ENCODE peak calls at places on chromosome 11, in four cellular contexts. B, P, G and Z are unnamed samples.

GRCh38 chr11:15885913-15886698 is 470.2 kb downstream of the SOX6 start:
- DNase-seq in G (no peak), B (no peak), P (no peak), Z (no peak)

GRCh38 chr11:66559141-66559861 is 9.1 kb downstream of the CTSF start:
- DNase-seq in G (no peak), P (no peak), B (no peak), Z (no peak)

GRCh38 chr11:2096001-2096918 is 42.9 kb downstream of the IGF2 start:
- DNase-seq in B (peak; percentile 50), G (no peak), P (no peak), Z (peak; percentile 68)

GRCh38 chr11:67581469-67581868 is 2.1 kb upstream of the GSTP1 start:
- DNase-seq in P (no peak), B (no peak), G (no peak), Z (no peak)

GRCh38 chr11:128956401-128957203 is 13.9 kb upstream of the TP53AIP1 start:
- DNase-seq in B (peak; percentile 78), P (no peak), G (no peak), Z (no peak)

GRCh38 chr11:118914178-118914918 is 11.4 kb downstream of the BCL9L start:
- DNase-seq in G (no peak), P (no peak), B (no peak), Z (no peak)

GRCh38 chr11:33478111-33478573 is 221.0 kb downstream of the HIPK3 start:
- DNase-seq in P (no peak), G (no peak), B (no peak), Z (no peak)

GRCh38 chr11:29816359-29816758 is 200.5 kb downstream of the KCNA4 start:
- DNase-seq in B (no peak), G (no peak), P (no peak), Z (no peak)

GRCh38 chr11:58513747-58514367 is 6.0 kb upstream of the OR5B21 start:
- DNase-seq in P (no peak), B (peak; percentile 76), G (no peak), Z (no peak)

GRCh38 chr11:103528046-103528445 is 418.8 kb downstream of the DYNC2H1 start:
- DNase-seq in B (no peak), G (no peak), P (no peak), Z (no peak)

GRCh38 chr11:83070044-83070877 is 1.4 kb downstream of the RAB30 start:
- DNase-seq in P (no peak), B (peak; percentile 60), G (no peak), Z (no peak)

GRCh38 chr11:114034956-114035355 is 24.6 kb upstream of the ZBTB16 start:
- DNase-seq in P (no peak), B (no peak), G (no peak), Z (no peak)

GRCh38 chr11:64809781-64810241 is 540 bp downstream of the MEN1 start:
- DNase-seq in P (no peak), G (no peak), B (no peak), Z (no peak)

GRCh38 chr11:24779791-24780190 is 282.9 kb downstream of the LUZP2 start:
- DNase-seq in B (no peak), P (no peak), G (no peak), Z (no peak)

DNA sequence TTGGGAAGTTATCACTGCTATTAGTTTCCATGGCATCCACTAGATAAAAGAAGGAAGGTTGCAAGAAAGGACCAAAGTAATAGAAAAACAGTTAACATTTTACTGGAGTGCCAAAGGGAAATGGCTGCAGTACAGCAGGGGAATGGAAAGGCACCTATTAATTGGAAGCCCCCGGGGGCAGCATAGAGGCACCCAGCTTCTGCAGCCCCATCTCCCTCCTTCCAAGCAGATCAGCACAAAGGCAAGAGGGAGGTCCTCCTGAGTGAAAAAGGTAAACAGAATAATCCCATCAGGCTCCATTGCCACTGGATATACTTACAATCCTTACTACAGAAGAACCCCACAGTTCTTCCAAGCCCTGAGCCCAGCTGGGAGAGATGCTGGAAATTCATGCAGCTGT is 887.1 kb downstream of the DLG2 start:
- DNase-seq in P (no peak), B (no peak), G (no peak), Z (no peak)
- TF ChIP-seq CTCF in P (no peak), B (no peak), G (no peak), Z (no peak)

DNA sequence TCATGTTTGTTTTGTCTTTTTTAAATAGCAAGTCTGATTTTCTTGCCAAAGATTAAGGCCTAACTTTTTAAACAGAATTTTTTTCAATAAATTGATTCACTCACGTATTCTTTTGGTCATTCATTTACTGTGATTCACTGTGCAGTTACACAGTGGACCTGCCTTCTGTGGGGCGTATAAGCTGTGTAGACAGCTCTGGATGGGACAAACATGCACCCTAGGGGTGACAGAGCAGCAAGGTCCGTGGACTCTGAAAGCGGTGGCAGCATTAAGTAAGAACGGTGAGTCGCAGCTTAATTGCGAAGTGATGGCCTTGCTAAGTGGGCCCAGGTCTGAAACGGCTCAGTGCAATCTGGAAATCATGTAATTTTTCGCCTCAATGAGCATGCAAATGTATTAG is 113.2 kb downstream of the SPATA19 start:
- DNase-seq in P (no peak), G (no peak), B (no peak), Z (no peak)
- H3K4me3 ChIP-seq in P (no peak overlapping the region), G (no peak overlapping the region), B (no peak overlapping the region), Z (no peak overlapping the region)

GRCh38 chr11:819943-820649 is 1.4 kb downstream of the PNPLA2 start:
- DNase-seq in P (peak; percentile 90), B (peak; percentile 59), G (peak; percentile 97), Z (peak; percentile 95)

GRCh38 chr11:820655-821512 is 2.2 kb downstream of the PNPLA2 start:
- DNase-seq in G (peak; percentile 96), B (peak; percentile 56), P (peak; percentile 72), Z (no peak)

GRCh38 chr11:819129-819931 is 616 bp downstream of the PNPLA2 start:
- DNase-seq in P (peak; percentile 86), G (peak; percentile 97), B (peak; percentile 73), Z (peak; percentile 97)

GRCh38 chr11:816433-816779 is 2.3 kb upstream of the PNPLA2 start:
- DNase-seq in G (no peak), B (no peak), P (no peak), Z (no peak)

DNA sequence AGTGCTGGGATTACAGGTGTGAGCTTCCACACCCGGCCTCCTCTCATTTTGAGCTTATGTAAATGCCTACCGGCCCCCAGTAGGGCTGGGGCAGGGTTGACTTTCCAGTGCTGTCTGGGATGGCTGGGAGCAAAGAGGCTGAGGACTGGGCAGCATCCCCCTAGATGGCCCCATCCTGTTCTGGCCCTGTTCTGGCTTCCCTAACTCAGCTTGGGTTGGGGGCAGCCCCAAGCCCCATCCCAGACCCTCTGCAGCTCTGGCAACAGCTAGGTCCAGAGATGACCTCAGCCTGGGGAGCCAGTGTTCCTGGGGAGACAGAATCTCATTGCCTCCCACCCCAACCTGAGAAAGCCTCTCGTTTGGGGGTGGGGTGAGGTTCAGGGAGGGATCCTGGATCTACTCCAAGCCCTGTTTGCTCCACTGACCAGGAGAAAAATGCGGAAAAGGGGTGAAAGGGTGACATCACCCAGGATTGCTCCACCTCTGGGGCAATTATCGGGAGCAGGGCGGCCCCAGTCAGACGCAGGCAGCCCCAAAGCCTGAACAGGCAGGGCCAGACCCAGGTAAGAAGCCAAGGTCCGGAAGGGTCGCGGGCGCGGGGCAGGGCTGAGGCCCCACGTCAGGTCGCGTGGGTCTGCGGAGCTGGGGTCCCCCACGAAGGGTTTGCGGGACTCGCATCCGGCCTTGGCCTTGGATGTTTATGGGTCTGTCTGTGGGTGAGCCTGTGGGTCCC is at the start of gene PNPLA2:
- DNase-seq in G (no peak), B (no peak), P (no peak), Z (no peak)
- TF ChIP-seq POLR2A in G (peak; percentile 60), B (no peak), P (no peak), Z (no peak)

GRCh38 chr11:76424891-76425290 is 19.9 kb upstream of the EMSY start:
- DNase-seq in P (no peak), G (no peak), B (no peak), Z (no peak)

GRCh38 chr11:76415073-76415472 is 29.7 kb upstream of the EMSY start:
- DNase-seq in G (no peak), P (no peak), B (no peak), Z (no peak)

GRCh38 chr11:76424379-76424778 is 20.4 kb upstream of the EMSY start:
- DNase-seq in P (no peak), B (no peak), G (no peak), Z (no peak)

GRCh38 chr11:76419896-76420295 is 24.9 kb upstream of the EMSY start:
- DNase-seq in B (no peak), G (no peak), P (no peak), Z (no peak)
- TF ChIP-seq CTCF in B (peak; percentile 17), G (peak; percentile 40), P (no peak), Z (no peak)

DNA sequence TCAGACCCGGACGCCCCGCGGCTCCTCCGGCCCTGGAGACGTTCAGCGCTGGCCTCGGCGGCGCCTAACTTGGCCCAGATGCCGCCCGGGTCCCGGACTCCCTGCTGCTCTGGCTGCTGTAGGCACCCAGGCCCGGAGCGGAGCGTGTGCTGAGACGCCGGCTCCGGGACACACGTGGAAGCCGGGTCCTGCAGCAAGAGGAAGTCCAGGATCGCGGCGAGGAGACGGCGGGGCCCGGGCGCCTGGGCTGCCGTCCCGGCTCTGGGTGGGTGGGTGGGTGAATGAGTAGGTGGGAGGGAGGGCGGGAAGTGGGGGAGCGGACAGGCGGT is 223 bp downstream of the WT1 start:
- DNase-seq in G (no peak), P (no peak), B (no peak), Z (no peak)
- H3K4me3 ChIP-seq in G (no peak overlapping the region), P (no peak overlapping the region), B (no peak overlapping the region), Z (peak overlapping the region; percentile 44)

GRCh38 chr11:70031631-70032469 is 46.3 kb upstream of the ANO1 start:
- DNase-seq in P (no peak), B (no peak), G (no peak), Z (peak; percentile 74)
- TF ChIP-seq POLR2A in P (no peak), B (no peak), G (no peak), Z (no peak)

DNA sequence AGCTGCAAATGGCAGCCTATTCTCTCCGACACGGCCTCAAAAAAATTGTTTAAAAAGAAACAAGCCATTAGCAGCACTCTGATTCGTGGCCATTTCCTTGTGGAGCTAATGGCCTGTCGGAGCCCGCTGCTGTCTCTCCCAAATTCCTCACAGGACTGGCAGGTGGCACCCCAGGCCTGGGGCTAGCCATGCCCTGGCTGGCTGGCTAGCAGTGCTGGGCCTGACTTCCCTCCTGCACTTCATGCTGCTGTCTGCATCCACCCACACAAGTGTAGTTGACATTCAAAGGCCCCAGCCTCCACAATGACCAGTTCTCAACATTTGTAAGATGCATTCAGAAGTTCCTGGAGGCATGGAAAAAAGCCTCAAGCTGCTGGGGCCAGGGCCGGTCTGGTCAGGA is 61.5 kb downstream of the SMCO4 start:
- DNase-seq in B (no peak), P (no peak), G (peak; percentile 67), Z (no peak)
- TF ChIP-seq CTCF in B (no peak), P (no peak), G (peak; percentile 46), Z (no peak)

GRCh38 chr11:75262961-75263852 is 22.6 kb downstream of the TPBGL start:
- DNase-seq in B (no peak), P (no peak), G (peak; percentile 54), Z (no peak)

GRCh38 chr11:75262436-75262835 is 21.9 kb downstream of the TPBGL start:
- DNase-seq in P (no peak), B (no peak), G (peak; percentile 41), Z (peak; percentile 42)

GRCh38 chr11:75261902-75262361 is 21.4 kb downstream of the TPBGL start:
- DNase-seq in G (peak; percentile 51), P (no peak), B (no peak), Z (no peak)

GRCh38 chr11:75260396-75260795 is 19.8 kb downstream of the TPBGL start:
- DNase-seq in P (no peak), G (peak; percentile 29), B (no peak), Z (peak; percentile 46)

DNA sequence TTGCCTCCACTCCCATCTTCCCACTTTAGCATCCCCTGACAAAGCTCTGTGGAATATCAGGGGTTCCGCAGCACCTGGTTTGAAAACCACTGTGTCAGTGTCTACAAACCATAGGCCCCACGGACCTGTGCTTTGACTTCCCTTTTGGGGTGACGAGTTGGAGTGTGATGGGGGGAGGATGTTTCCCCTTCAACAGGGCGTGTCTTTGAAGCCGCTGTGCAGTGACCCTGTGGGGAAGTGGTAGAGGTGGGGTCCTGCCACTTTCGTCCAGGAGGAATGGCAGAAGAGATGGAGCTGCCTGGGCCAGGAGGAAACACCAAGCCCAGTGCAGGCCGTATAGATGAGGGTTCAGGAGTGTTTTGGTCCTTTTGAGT is 20.9 kb downstream of the TPBGL start:
- DNase-seq in B (no peak), G (peak; percentile 50), P (no peak), Z (no peak)
- H3K4me3 ChIP-seq in B (no peak overlapping the region), G (no peak overlapping the region), P (no peak overlapping the region), Z (no peak overlapping the region)